ENCODE peak calls at places on chromosomes 2 and 18, in six cellular contexts. K, D, E, I, R and W are unnamed samples.

GRCh38 chr2:61789807-61790602 is 63.9 kb downstream of the FAM161A start:
- DNase-seq in I (no peak), E (no peak), K (no peak), R (no peak), D (no peak), W (no peak)

GRCh38 chr2:77767388-77768076 is 245.4 kb upstream of the LRRTM4 start:
- DNase-seq in K (no peak), D (no peak), R (no peak), E (no peak), I (no peak), W (no peak)

GRCh38 chr18:58645398-58645797 is 16.5 kb upstream of the ALPK2 start:
- DNase-seq in K (no peak), R (no peak), D (no peak), I (no peak), E (no peak), W (peak; percentile 71)

GRCh38 chr18:23805898-23806297 is 116.6 kb downstream of the LAMA3 start:
- DNase-seq in I (no peak), K (no peak), R (no peak), D (no peak), E (no peak), W (peak; percentile 64)

GRCh38 chr18:46917808-46918600 is 602 bp downstream of the KATNAL2 start:
- DNase-seq in D (peak; percentile 85), I (peak; percentile 46), R (no peak), E (no peak), K (peak; percentile 47), W (peak; percentile 37)

GRCh38 chr18:10248738-10249137 is 205.7 kb upstream of the APCDD1 start:
- DNase-seq in D (no peak), K (no peak), E (no peak), I (no peak), R (no peak), W (no peak)

GRCh38 chr2:16218651-16219050 is 278.3 kb downstream of the MYCN start:
- DNase-seq in E (no peak), I (no peak), K (no peak), R (peak; percentile 30), D (peak; percentile 75), W (no peak)

GRCh38 chr2:37616674-37616999 is 54.8 kb downstream of the CDC42EP3 start:
- DNase-seq in K (no peak), D (no peak), I (peak; percentile 58), R (peak; percentile 84), E (no peak), W (peak; percentile 92)

GRCh38 chr2:144382848-144383247 is 137.1 kb downstream of the ZEB2 start:
- DNase-seq in R (no peak), E (no peak), I (no peak), K (no peak), D (no peak), W (no peak)

GRCh38 chr18:49400398-49401072 is 59.9 kb downstream of the DYM start:
- DNase-seq in I (peak; percentile 11), D (no peak), E (no peak), R (no peak), K (no peak), W (peak; percentile 48)

GRCh38 chr2:206229642-206230041 is 44.8 kb upstream of the ZDBF2 start:
- DNase-seq in I (no peak), R (no peak), K (no peak), D (no peak), E (no peak), W (no peak)

GRCh38 chr18:74497308-74497640 is 1.1 kb downstream of the CNDP2 start:
- DNase-seq in I (no peak), K (no peak), E (no peak), D (no peak), R (no peak), W (no peak)

GRCh38 chr2:112229365-112229764 is 25.5 kb downstream of the ZC3H8 start:
- DNase-seq in I (no peak), K (no peak), E (no peak), D (no peak), R (no peak), W (no peak)

GRCh38 chr2:30272761-30273573 is 41.6 kb downstream of the LBH start:
- DNase-seq in I (peak; percentile 85), D (no peak), K (no peak), R (peak; percentile 33), E (no peak), W (peak; percentile 77)

GRCh38 chr18:48798334-48799197 is 152.2 kb downstream of the SMAD7 start:
- DNase-seq in I (no peak), K (no peak), E (no peak), D (peak; percentile 18), R (no peak), W (no peak)

GRCh38 chr2:143778981-143779380 is 649.8 kb downstream of the ARHGAP15 start:
- DNase-seq in K (no peak), E (no peak), I (no peak), D (peak; percentile 44), R (peak; percentile 46), W (peak; percentile 62)

GRCh38 chr2:28395334-28396061 is 2.8 kb downstream of the FOSL2 start:
- DNase-seq in R (peak; percentile 72), K (no peak), D (no peak), I (peak; percentile 90), E (no peak), W (peak; percentile 56)

GRCh38 chr18:38427234-38427633 is 861.6 kb upstream of the CELF4 start:
- DNase-seq in D (no peak), E (no peak), K (no peak), R (no peak), I (no peak), W (no peak)

GRCh38 chr2:179233037-179233436 is 31.6 kb downstream of the SESTD1 start:
- DNase-seq in I (peak; percentile 64), E (no peak), D (no peak), R (no peak), K (no peak), W (no peak)

GRCh38 chr2:9282713-9283112 is 76.1 kb downstream of the ASAP2 start:
- DNase-seq in I (no peak), E (no peak), R (no peak), D (no peak), K (no peak), W (no peak)

GRCh38 chr2:15163316-15163715 is 397.8 kb downstream of the NBAS start:
- DNase-seq in K (no peak), D (no peak), I (no peak), R (no peak), E (no peak), W (peak; percentile 48)

GRCh38 chr2:42457011-42457410 is 36.8 kb downstream of the KCNG3 start:
- DNase-seq in D (peak; percentile 44), K (no peak), E (no peak), I (no peak), R (no peak), W (no peak)

GRCh38 chr18:48607049-48607984 is 68.5 kb downstream of the CTIF start:
- DNase-seq in R (no peak), I (peak; percentile 85), E (no peak), K (no peak), D (no peak), W (peak; percentile 90)

GRCh38 chr2:137133231-137133630 is 367.9 kb downstream of the THSD7B start:
- DNase-seq in R (no peak), I (no peak), D (no peak), E (no peak), K (no peak), W (no peak)

DNA sequence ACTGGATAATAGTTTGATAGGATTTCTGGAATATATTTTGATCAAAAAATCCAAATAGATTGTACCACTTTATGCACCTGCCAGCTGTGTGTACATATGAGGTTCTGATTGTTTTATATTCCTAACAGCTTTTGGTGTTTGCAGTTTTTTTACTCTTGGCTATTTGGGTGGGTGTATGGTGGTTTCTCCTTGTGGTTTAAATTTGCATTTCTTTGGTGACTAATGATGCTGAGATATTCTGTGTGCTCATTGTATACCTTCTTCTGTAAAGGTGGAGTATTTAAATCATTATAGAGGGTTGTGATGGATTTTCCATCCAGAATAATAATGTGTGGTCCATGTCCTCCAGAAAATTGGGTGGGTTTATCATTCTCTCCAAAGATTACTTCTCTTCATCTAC is 372.9 kb downstream of the THSD7B start:
- DNase-seq in E (no peak), D (no peak), I (no peak), R (no peak), K (no peak), W (no peak)
- H4K91ac ChIP-seq in E (no peak overlapping the region), D (no peak overlapping the region), I (no peak overlapping the region), R (no peak overlapping the region), K (no peak overlapping the region), W (no peak overlapping the region)

GRCh38 chr18:32956591-32957310 is 183.9 kb upstream of the KLHL14 start:
- DNase-seq in K (no peak), I (peak; percentile 48), D (peak; percentile 29), R (no peak), E (no peak), W (peak; percentile 18)

GRCh38 chr18:32958746-32959145 is 185.9 kb upstream of the KLHL14 start:
- DNase-seq in R (no peak), D (no peak), K (no peak), I (no peak), E (no peak), W (no peak)
- H4K91ac ChIP-seq in R (no peak overlapping the region), D (no peak overlapping the region), K (no peak overlapping the region), I (no peak overlapping the region), E (no peak overlapping the region), W (no peak overlapping the region)

GRCh38 chr2:182320106-182320505 is 106.7 kb downstream of the PDE1A start:
- DNase-seq in R (no peak), K (no peak), E (no peak), D (no peak), I (no peak), W (no peak)

GRCh38 chr2:182321096-182321495 is 105.7 kb downstream of the PDE1A start:
- DNase-seq in K (no peak), R (no peak), D (no peak), I (no peak), E (no peak), W (no peak)

GRCh38 chr2:182318466-182319309 is 108.1 kb downstream of the PDE1A start:
- DNase-seq in E (no peak), R (no peak), D (no peak), K (no peak), I (peak; percentile 33), W (peak; percentile 53)

GRCh38 chr2:182324665-182325064 is 102.2 kb downstream of the PDE1A start:
- DNase-seq in K (no peak), R (no peak), D (no peak), E (no peak), I (peak; percentile 50), W (peak; percentile 70)

GRCh38 chr2:182319556-182319955 is 107.3 kb downstream of the PDE1A start:
- DNase-seq in E (no peak), I (no peak), R (no peak), K (no peak), D (no peak), W (no peak)
- H4K91ac ChIP-seq in E (no peak overlapping the region), I (no peak overlapping the region), R (no peak overlapping the region), K (no peak overlapping the region), D (no peak overlapping the region), W (no peak overlapping the region)

GRCh38 chr2:168568476-168569227 is 112.6 kb downstream of the CERS6 start:
- DNase-seq in K (no peak), I (peak; percentile 89), E (no peak), R (no peak), D (no peak), W (peak; percentile 13)

GRCh38 chr2:168566974-168567650 is 111.0 kb downstream of the CERS6 start:
- DNase-seq in E (no peak), D (no peak), I (no peak), R (no peak), K (no peak), W (no peak)

GRCh38 chr2:168567840-168568239 is 111.8 kb downstream of the CERS6 start:
- DNase-seq in D (no peak), K (no peak), I (no peak), R (no peak), E (no peak), W (no peak)

GRCh38 chr2:168573128-168573903 is 117.2 kb downstream of the CERS6 start:
- DNase-seq in K (no peak), I (peak; percentile 55), E (no peak), R (no peak), D (no peak), W (peak; percentile 34)

GRCh38 chr2:168571061-168571460 is 115.0 kb downstream of the CERS6 start:
- DNase-seq in E (no peak), K (no peak), R (no peak), D (no peak), I (peak; percentile 11), W (peak; percentile 3)
- H4K91ac ChIP-seq in E (no peak overlapping the region), K (no peak overlapping the region), R (no peak overlapping the region), D (no peak overlapping the region), I (no peak overlapping the region), W (no peak overlapping the region)